ENCODE peak calls at places on chromosomes 12 and 14, in six cellular contexts. One of them, this sample, is unnamed.

GRCh38 chr12:14854586-14855163 is 11.3 kb upstream of the ART4 start:
- DNase-seq in WTC11: no peak
- DNase-seq in cardiac fibroblast: peak
- DNase-seq in mesothelial cell of epicardium: no peak
- DNase-seq in cardiac muscle cell: no peak
- DNase-seq in uterus: no peak
- DNase-seq in this sample: no peak

GRCh38 chr14:93965287-93965821 is 11.0 kb downstream of the ASB2 start:
- DNase-seq in WTC11: no peak
- DNase-seq in cardiac fibroblast: peak
- DNase-seq in mesothelial cell of epicardium: no peak
- DNase-seq in cardiac muscle cell: peak
- DNase-seq in uterus: no peak
- DNase-seq in this sample: no peak

GRCh38 chr12:113407931-113408585 is 4.4 kb upstream of the SDS start:
- DNase-seq in WTC11: no peak
- DNase-seq in cardiac fibroblast: peak
- DNase-seq in mesothelial cell of epicardium: no peak
- DNase-seq in cardiac muscle cell: peak
- DNase-seq in uterus: no peak
- DNase-seq in this sample: no peak

GRCh38 chr14:61350427-61350826 is 29.0 kb downstream of the PRKCH start:
- DNase-seq in WTC11: no peak
- DNase-seq in cardiac fibroblast: no peak
- DNase-seq in mesothelial cell of epicardium: no peak
- DNase-seq in cardiac muscle cell: no peak
- DNase-seq in uterus: no peak
- DNase-seq in this sample: no peak

GRCh38 chr14:52723514-52724359 is 6.2 kb upstream of the STYX start:
- DNase-seq in WTC11: no peak
- DNase-seq in cardiac fibroblast: no peak
- DNase-seq in mesothelial cell of epicardium: no peak
- DNase-seq in cardiac muscle cell: no peak
- DNase-seq in uterus: no peak
- DNase-seq in this sample: no peak

GRCh38 chr12:21502164-21502496 is 541 bp downstream of the GOLT1B start:
- DNase-seq in WTC11: no peak
- DNase-seq in cardiac fibroblast: peak
- DNase-seq in mesothelial cell of epicardium: no peak
- DNase-seq in cardiac muscle cell: peak
- DNase-seq in uterus: no peak
- DNase-seq in this sample: no peak

GRCh38 chr14:30547388-30548048 is 11.4 kb upstream of the G2E3 start:
- DNase-seq in WTC11: no peak
- DNase-seq in cardiac fibroblast: no peak
- DNase-seq in mesothelial cell of epicardium: no peak
- DNase-seq in cardiac muscle cell: no peak
- DNase-seq in uterus: no peak
- DNase-seq in this sample: no peak

GRCh38 chr14:75989134-75989533 is 3.6 kb downstream of the IFT43 start:
- DNase-seq in WTC11: no peak
- DNase-seq in cardiac fibroblast: peak
- DNase-seq in mesothelial cell of epicardium: no peak
- DNase-seq in cardiac muscle cell: peak
- DNase-seq in uterus: peak
- DNase-seq in this sample: no peak

GRCh38 chr14:97074860-97075259 is 277.7 kb downstream of the VRK1 start:
- DNase-seq in WTC11: no peak
- DNase-seq in cardiac fibroblast: no peak
- DNase-seq in mesothelial cell of epicardium: no peak
- DNase-seq in cardiac muscle cell: no peak
- DNase-seq in uterus: no peak
- DNase-seq in this sample: no peak

GRCh38 chr14:39488600-39488999 is 56.4 kb upstream of the FBXO33 start:
- DNase-seq in WTC11: peak
- DNase-seq in cardiac fibroblast: peak
- DNase-seq in mesothelial cell of epicardium: no peak
- DNase-seq in cardiac muscle cell: peak
- DNase-seq in uterus: no peak
- DNase-seq in this sample: no peak

GRCh38 chr12:76272292-76272691 is 75.9 kb downstream of the BBS10 start:
- DNase-seq in WTC11: no peak
- DNase-seq in cardiac fibroblast: no peak
- DNase-seq in mesothelial cell of epicardium: no peak
- DNase-seq in cardiac muscle cell: no peak
- DNase-seq in uterus: no peak
- DNase-seq in this sample: no peak

GRCh38 chr12:124152733-124153132 is 142.2 kb upstream of the RFLNA start:
- DNase-seq in WTC11: no peak
- DNase-seq in cardiac fibroblast: peak
- DNase-seq in mesothelial cell of epicardium: no peak
- DNase-seq in cardiac muscle cell: peak
- DNase-seq in uterus: no peak
- DNase-seq in this sample: no peak

GRCh38 chr12:94169966-94170689 is 21.8 kb downstream of the PLXNC1 start:
- DNase-seq in WTC11: no peak
- DNase-seq in cardiac fibroblast: no peak
- DNase-seq in mesothelial cell of epicardium: no peak
- DNase-seq in cardiac muscle cell: no peak
- DNase-seq in uterus: no peak
- DNase-seq in this sample: no peak

GRCh38 chr14:77603031-77603430 is 13.4 kb downstream of the SPTLC2 start:
- DNase-seq in WTC11: no peak
- DNase-seq in cardiac fibroblast: no peak
- DNase-seq in mesothelial cell of epicardium: no peak
- DNase-seq in cardiac muscle cell: no peak
- DNase-seq in uterus: no peak
- DNase-seq in this sample: no peak

GRCh38 chr14:40697221-40697620 is 909.5 kb upstream of the LRFN5 start:
- DNase-seq in WTC11: no peak
- DNase-seq in cardiac fibroblast: no peak
- DNase-seq in mesothelial cell of epicardium: no peak
- DNase-seq in cardiac muscle cell: no peak
- DNase-seq in uterus: no peak
- DNase-seq in this sample: no peak

GRCh38 chr12:105748806-105749600 is 389.8 kb downstream of the NUAK1 start:
- DNase-seq in WTC11: no peak
- DNase-seq in cardiac fibroblast: peak
- DNase-seq in mesothelial cell of epicardium: no peak
- DNase-seq in cardiac muscle cell: peak
- DNase-seq in uterus: peak
- DNase-seq in this sample: no peak

GRCh38 chr12:57093412-57094193 is 4.7 kb downstream of the NAB2 start:
- DNase-seq in WTC11: peak
- DNase-seq in cardiac fibroblast: peak
- DNase-seq in mesothelial cell of epicardium: peak
- DNase-seq in cardiac muscle cell: peak
- DNase-seq in uterus: peak
- DNase-seq in this sample: peak

GRCh38 chr14:21579976-21580375 is at the start of gene OR10G3:
- DNase-seq in WTC11: no peak
- DNase-seq in cardiac fibroblast: no peak
- DNase-seq in mesothelial cell of epicardium: no peak
- DNase-seq in cardiac muscle cell: no peak
- DNase-seq in uterus: no peak
- DNase-seq in this sample: no peak

GRCh38 chr14:32633214-32633864 is 304.2 kb downstream of the AKAP6 start:
- DNase-seq in WTC11: no peak
- DNase-seq in cardiac fibroblast: no peak
- DNase-seq in mesothelial cell of epicardium: no peak
- DNase-seq in cardiac muscle cell: no peak
- DNase-seq in uterus: no peak
- DNase-seq in this sample: no peak

GRCh38 chr14:101174980-101175606 is 271.6 kb upstream of the RTL1 start:
- DNase-seq in WTC11: no peak
- DNase-seq in cardiac fibroblast: no peak
- DNase-seq in mesothelial cell of epicardium: no peak
- DNase-seq in cardiac muscle cell: no peak
- DNase-seq in uterus: no peak
- DNase-seq in this sample: no peak

GRCh38 chr12:59166457-59166856 is 246.2 kb upstream of the LRIG3 start:
- DNase-seq in WTC11: no peak
- DNase-seq in cardiac fibroblast: no peak
- DNase-seq in mesothelial cell of epicardium: no peak
- DNase-seq in cardiac muscle cell: no peak
- DNase-seq in uterus: no peak
- DNase-seq in this sample: no peak

GRCh38 chr12:59164226-59164625 is 243.9 kb upstream of the LRIG3 start:
- DNase-seq in WTC11: no peak
- DNase-seq in cardiac fibroblast: no peak
- DNase-seq in mesothelial cell of epicardium: no peak
- DNase-seq in cardiac muscle cell: no peak
- DNase-seq in uterus: no peak
- DNase-seq in this sample: no peak

DNA sequence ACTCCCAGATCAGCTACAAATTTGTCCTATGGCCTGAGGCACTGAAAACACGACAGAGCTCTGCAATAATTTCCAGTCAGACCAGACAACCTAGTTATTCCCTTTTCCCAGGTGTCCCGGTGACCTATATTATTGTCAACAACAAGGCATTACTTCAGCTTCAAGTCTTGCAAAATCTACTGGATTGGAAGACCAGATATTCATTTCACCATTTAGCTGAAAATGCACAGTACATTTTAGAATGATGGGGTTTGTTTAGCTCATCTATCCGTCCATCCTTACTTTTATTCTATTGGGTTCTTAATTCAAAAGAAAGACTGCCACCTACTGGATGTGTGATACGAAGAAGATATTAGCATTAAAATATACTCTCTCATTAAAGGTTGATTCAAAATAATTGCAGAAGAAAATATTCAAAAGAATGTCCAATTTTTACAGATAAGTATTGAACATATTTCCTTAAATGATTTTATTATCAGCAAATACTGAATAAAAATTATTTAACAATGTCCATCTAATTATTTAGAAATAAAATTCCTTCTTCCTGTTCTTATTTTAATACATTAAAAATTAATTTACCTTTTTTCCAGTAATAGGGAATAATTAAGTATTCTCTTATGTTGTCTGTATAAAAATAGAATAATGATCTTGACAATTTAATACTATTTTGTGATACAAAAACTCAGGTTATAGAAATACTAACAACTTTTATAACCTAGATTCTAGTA is 244.9 kb upstream of the LRIG3 start:
- DNase-seq in WTC11: no peak
- DNase-seq in cardiac fibroblast: peak
- DNase-seq in mesothelial cell of epicardium: no peak
- DNase-seq in cardiac muscle cell: peak
- DNase-seq in uterus: no peak
- DNase-seq in this sample: no peak
- TF ChIP-seq CTCF in WTC11: peak
- TF ChIP-seq CTCF in cardiac fibroblast: peak
- TF ChIP-seq CTCF in mesothelial cell of epicardium: peak
- TF ChIP-seq CTCF in cardiac muscle cell: peak
- TF ChIP-seq CTCF in uterus: peak
- TF ChIP-seq CTCF in this sample: no peak

DNA sequence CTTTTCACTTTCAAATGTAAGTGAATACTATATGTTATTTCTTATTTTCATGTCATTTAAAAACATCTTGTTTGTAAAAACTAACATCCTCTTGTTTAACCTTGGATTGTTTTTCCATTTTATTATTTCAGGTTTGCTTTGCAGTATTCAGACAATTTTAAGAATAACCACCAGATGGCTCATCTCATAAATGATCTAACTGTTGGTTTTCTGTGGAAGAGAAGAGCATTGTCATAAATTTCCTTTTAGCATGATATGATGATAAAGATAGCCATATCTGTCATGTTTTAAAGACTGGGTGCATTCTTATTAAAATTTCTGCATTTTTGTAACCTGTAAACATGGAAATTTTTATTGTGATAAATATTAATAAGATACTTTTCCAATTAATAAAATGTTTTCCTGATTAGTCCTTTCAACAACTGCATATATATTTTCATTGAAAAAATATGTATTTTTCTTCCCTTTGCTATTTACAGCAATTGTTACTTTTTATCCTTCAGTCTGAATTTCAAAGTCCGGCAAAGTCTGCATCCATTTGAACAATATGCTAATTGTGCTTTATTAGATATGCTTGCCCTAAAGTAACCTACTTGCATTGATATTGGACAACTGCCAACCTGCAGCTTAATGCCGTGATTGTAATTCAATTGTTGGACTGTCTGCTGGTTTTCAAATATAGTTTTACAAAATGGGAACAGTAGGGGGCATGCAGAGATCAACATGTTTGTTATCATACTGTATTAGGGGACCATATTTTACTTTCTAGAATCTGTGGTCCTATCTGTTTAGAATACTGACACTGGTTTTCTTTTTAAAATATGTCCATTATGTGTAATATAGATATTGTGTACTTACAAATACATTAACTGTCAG is 163.4 kb downstream of the GARIN6 start:
- DNase-seq in WTC11: no peak
- DNase-seq in cardiac fibroblast: peak
- DNase-seq in mesothelial cell of epicardium: no peak
- DNase-seq in cardiac muscle cell: peak
- DNase-seq in uterus: no peak
- DNase-seq in this sample: no peak
- TF ChIP-seq CTCF in WTC11: no peak
- TF ChIP-seq CTCF in cardiac fibroblast: peak
- TF ChIP-seq CTCF in mesothelial cell of epicardium: peak
- TF ChIP-seq CTCF in cardiac muscle cell: peak
- TF ChIP-seq CTCF in uterus: peak
- TF ChIP-seq CTCF in this sample: no peak

DNA sequence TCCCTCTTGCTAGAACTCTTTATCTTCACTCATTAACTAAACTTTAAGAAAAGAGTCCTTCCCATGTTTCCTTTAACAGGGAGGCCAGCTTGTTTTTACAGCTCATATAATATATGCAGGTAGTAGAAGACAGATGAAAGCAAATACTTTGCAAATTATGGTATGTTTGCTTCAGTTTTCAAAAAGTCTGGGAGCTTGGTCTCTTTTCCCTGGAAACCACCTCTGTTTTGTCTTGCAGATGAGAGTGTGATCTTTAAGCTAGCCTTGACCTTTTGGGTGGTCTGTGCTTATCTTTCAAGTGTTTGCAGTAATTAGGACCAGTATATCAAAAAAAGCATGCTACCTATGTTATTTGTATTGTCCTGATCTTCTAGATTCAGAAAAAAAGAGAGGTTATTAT is 62.7 kb downstream of the ERC1 start:
- DNase-seq in WTC11: no peak
- DNase-seq in cardiac fibroblast: no peak
- DNase-seq in mesothelial cell of epicardium: no peak
- DNase-seq in cardiac muscle cell: no peak
- DNase-seq in uterus: no peak
- DNase-seq in this sample: no peak
- TF ChIP-seq CTCF in WTC11: no peak
- TF ChIP-seq CTCF in cardiac fibroblast: no peak
- TF ChIP-seq CTCF in mesothelial cell of epicardium: no peak
- TF ChIP-seq CTCF in cardiac muscle cell: no peak
- TF ChIP-seq CTCF in uterus: no peak
- TF ChIP-seq CTCF in this sample: no peak

DNA sequence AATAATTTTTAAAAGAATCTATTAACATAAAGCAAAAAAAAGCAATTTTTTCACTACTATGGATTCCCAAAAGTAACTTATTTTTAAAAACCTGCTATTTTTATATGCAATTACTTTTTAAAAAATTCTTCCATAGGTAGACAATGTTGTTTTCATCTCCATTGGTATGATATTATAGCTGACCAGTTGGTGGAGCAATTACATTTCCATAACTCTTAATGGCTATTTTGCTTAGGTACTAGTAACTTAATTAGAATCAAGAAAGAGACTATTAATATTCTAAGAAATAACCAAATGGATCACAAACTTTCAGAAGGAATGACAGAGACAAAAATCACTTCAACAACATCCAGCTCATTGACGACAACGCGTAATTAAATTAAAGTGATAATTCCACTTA is 64.7 kb upstream of the PTCSC3 start:
- DNase-seq in WTC11: no peak
- DNase-seq in cardiac fibroblast: peak
- DNase-seq in mesothelial cell of epicardium: no peak
- DNase-seq in cardiac muscle cell: peak
- DNase-seq in uterus: no peak
- DNase-seq in this sample: no peak
- TF ChIP-seq CTCF in WTC11: no peak
- TF ChIP-seq CTCF in cardiac fibroblast: no peak
- TF ChIP-seq CTCF in mesothelial cell of epicardium: no peak
- TF ChIP-seq CTCF in cardiac muscle cell: no peak
- TF ChIP-seq CTCF in uterus: no peak
- TF ChIP-seq CTCF in this sample: no peak